ENCODE peak calls at places on chromosomes 6 and 20, in six cellular contexts. A is ovary, N is stomach, V is sigmoid colon, Y is SK-N-SH, J is A549. X is an unnamed sample.

GRCh38 chr6:89970609-89971337 is 76.5 kb downstream of the GJA10 start:
- DNase-seq in A (no peak), N (peak; percentile 29), V (no peak), Y (peak; percentile 67), J (peak; percentile 33), X (no peak)

GRCh38 chr20:62792940-62793756 is 3.1 kb upstream of the MRGBP start:
- DNase-seq in A (peak; percentile 55), N (no peak), V (no peak), Y (no peak), J (no peak), X (no peak)

GRCh38 chr6:2551705-2552104 is 199.0 kb downstream of the MYLK4 start:
- DNase-seq in A (no peak), N (no peak), V (no peak), Y (no peak), J (no peak), X (no peak)

GRCh38 chr6:46029602-46030001 is 13.9 kb upstream of the CLIC5 start:
- DNase-seq in A (no peak), N (no peak), V (no peak), Y (no peak), J (no peak), X (no peak)

GRCh38 chr6:98845201-98846020 is 11.0 kb downstream of the POU3F2 start:
- DNase-seq in A (peak; percentile 70), N (peak; percentile 74), V (peak; percentile 82), Y (peak; percentile 89), J (peak; percentile 72), X (peak; percentile 85)

GRCh38 chr6:132174919-132175318 is 223.7 kb upstream of the CCN2 start:
- DNase-seq in A (no peak), N (no peak), V (no peak), Y (no peak), J (no peak), X (no peak)

GRCh38 chr6:38034269-38034914 is 214.9 kb downstream of the ZFAND3 start:
- DNase-seq in A (no peak), N (no peak), V (no peak), Y (no peak), J (peak; percentile 35), X (no peak)

GRCh38 chr6:47922391-47922790 is 140.6 kb downstream of the OPN5 start:
- DNase-seq in A (no peak), N (no peak), V (no peak), Y (no peak), J (no peak), X (no peak)

GRCh38 chr6:75266716-75267291 is 17.8 kb downstream of the TMEM30A start:
- DNase-seq in A (no peak), N (no peak), V (no peak), Y (peak; percentile 40), J (peak; percentile 54), X (no peak)

GRCh38 chr6:36716476-36717093 is 19.0 kb downstream of the RAB44 start:
- DNase-seq in A (no peak), N (no peak), V (no peak), Y (no peak), J (no peak), X (no peak)

GRCh38 chr6:14381225-14381887 is 263.8 kb downstream of the CD83 start:
- DNase-seq in A (no peak), N (no peak), V (no peak), Y (no peak), J (no peak), X (no peak)

GRCh38 chr6:99330159-99330558 is 19.3 kb downstream of the FAXC start:
- DNase-seq in A (peak; percentile 40), N (peak; percentile 43), V (no peak), Y (peak; percentile 63), J (peak; percentile 66), X (no peak)

GRCh38 chr6:1110164-1110563 is 201.7 kb upstream of the FOXQ1 start:
- DNase-seq in A (no peak), N (no peak), V (no peak), Y (no peak), J (peak; percentile 6), X (no peak)

GRCh38 chr6:36821581-36822335 is 17.5 kb downstream of the CPNE5 start:
- DNase-seq in A (no peak), N (no peak), V (no peak), Y (no peak), J (no peak), X (no peak)

GRCh38 chr6:64330694-64331309 is 695.2 kb downstream of the PHF3 start:
- DNase-seq in A (peak; percentile 27), N (peak; percentile 83), V (peak; percentile 70), Y (no peak), J (peak; percentile 43), X (no peak)

GRCh38 chr20:58889334-58890072 is 37.0 kb downstream of the GNAS start:
- DNase-seq in A (no peak), N (no peak), V (no peak), Y (no peak), J (no peak), X (no peak)

GRCh38 chr6:43671801-43672690 is 15.5 kb downstream of the MRPS18A start:
- DNase-seq in A (peak; percentile 34), N (peak; percentile 47), V (no peak), Y (no peak), J (no peak), X (no peak)

GRCh38 chr20:30811896-30812671 is 445.4 kb upstream of the DEFB115 start:
- DNase-seq in A (no peak), N (no peak), V (peak; percentile 73), Y (peak; percentile 88), J (no peak), X (no peak)

GRCh38 chr6:63554782-63555181 is 17.5 kb upstream of the LOC128125822 start:
- DNase-seq in A (no peak), N (no peak), V (no peak), Y (no peak), J (no peak), X (no peak)

GRCh38 chr6:108565893-108566292 is 5.2 kb downstream of the FOXO3 start:
- DNase-seq in A (peak; percentile 84), N (no peak), V (peak; percentile 90), Y (no peak), J (no peak), X (peak; percentile 82)

GRCh38 chr20:37218431-37218830 is 39.1 kb upstream of the MROH8 start:
- DNase-seq in A (no peak), N (no peak), V (no peak), Y (no peak), J (no peak), X (no peak)
- TF ChIP-seq EP300 in A (no peak), N (no peak), V (no peak), Y (no peak), J (no peak), X (no peak)

GRCh38 chr20:3080939-3081388 is 3.6 kb downstream of the AVP start:
- DNase-seq in A (no peak), N (no peak), V (no peak), Y (no peak), J (peak; percentile 41), X (no peak)

GRCh38 chr20:3081641-3082040 is 2.9 kb downstream of the AVP start:
- DNase-seq in A (no peak), N (no peak), V (no peak), Y (no peak), J (no peak), X (no peak)

GRCh38 chr20:3082955-3083952 is 1.3 kb downstream of the AVP start:
- DNase-seq in A (no peak), N (no peak), V (no peak), Y (peak; percentile 54), J (no peak), X (no peak)

GRCh38 chr20:3084283-3084985 is at the start of gene AVP:
- DNase-seq in A (no peak), N (no peak), V (no peak), Y (no peak), J (no peak), X (no peak)

GRCh38 chr20:3082306-3082951 is 2.1 kb downstream of the AVP start:
- DNase-seq in A (no peak), N (no peak), V (no peak), Y (peak; percentile 86), J (no peak), X (no peak)
- H3K4me3 ChIP-seq in A (no peak overlapping the region), N (peak overlapping the region; percentile 44), V (peak overlapping the region; percentile 25), Y (no peak overlapping the region), J (peak overlapping the region; percentile 34), X (peak overlapping the region; percentile 51)

GRCh38 chr20:10434467-10434831 is 427 bp upstream of the MKKS start:
- DNase-seq in A (peak; percentile 95), N (peak; percentile 94), V (peak; percentile 98), Y (peak; percentile 87), J (peak; percentile 100), X (peak; percentile 95)

GRCh38 chr20:10433014-10433622 is 904 bp downstream of the MKKS start:
- DNase-seq in A (no peak), N (no peak), V (no peak), Y (peak; percentile 35), J (no peak), X (peak; percentile 64)

GRCh38 chr20:10433623-10434466 is at the start of gene MKKS:
- DNase-seq in A (peak; percentile 91), N (peak; percentile 89), V (peak; percentile 95), Y (peak; percentile 90), J (peak; percentile 95), X (peak; percentile 93)

GRCh38 chr20:10436053-10436699 is 1.1 kb downstream of the SLX4IP start:
- DNase-seq in A (no peak), N (no peak), V (peak; percentile 61), Y (no peak), J (no peak), X (no peak)

DNA sequence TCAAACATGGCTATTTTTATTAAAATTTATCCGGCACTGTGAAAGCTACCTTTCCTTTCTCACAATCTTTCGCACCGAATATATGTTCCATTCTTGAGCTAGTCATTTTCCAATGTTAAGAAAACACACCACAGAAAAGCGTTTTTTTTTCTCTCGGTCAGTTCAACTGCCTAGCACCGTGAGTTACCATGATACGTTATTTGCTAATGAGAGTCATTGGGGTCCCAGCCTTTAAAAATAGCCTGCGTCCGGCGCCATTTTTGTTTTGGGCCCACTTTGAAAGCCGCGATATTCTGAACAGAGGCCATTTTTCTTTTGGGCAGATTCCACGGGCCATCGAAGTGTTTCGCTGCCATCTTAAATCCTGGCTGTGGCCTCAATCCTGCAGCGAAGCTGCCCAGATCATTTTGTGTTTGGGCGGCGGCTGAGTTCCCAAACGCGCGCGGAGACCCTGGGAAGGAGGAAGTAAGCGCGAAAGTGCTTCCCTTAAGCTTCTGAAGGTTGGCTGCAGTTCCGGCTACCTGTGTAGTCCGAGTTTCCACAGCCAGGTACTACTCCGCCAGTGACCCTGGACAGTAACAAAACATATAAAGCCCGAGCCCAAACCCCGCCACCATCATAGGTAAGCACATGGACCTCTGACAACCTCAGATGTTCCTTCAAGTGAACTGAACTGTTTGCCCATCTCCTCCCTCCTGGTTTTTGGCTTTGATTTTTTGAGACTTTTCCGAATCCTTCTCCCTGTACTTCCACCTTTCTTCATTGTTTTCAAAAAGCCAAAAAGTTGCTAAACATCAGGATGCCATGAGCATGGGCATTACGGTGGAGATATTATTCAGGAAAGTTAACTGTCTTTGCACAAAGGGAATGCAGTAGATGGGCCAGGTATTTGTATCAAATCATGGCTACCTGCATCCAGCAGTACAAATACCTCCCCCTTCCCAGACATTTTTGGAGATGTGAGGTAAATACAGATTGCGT is at the start of gene SLX4IP:
- DNase-seq in A (peak; percentile 94), N (peak; percentile 94), V (peak; percentile 96), Y (peak; percentile 75), J (peak; percentile 99), X (peak; percentile 92)
- TF ChIP-seq EP300 in A (no peak), N (no peak), V (no peak), Y (no peak), J (no peak), X (peak; percentile 30)

DNA sequence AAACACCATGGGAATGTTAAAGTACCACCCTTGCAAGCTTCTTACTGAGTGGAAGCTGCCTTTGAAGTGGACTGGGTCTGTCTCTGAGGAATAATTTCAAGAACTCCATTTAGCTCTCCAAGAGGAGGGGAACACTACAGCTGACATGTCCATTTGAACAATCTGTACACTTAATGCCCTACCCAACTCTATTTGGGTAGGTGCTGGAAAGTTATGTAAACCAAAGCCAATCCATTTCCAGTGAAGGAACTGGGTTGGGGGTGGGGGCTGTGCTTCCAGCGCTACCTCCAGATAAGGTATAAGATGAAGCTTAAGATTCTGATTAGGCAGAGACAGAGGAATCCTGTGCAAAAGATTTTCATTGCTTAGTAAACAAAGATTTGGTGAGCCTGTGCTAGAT is 122.0 kb downstream of the TCP11 start:
- DNase-seq in A (no peak), N (no peak), V (no peak), Y (no peak), J (no peak), X (no peak)
- H3K4me3 ChIP-seq in A (no peak overlapping the region), N (peak overlapping the region; percentile 51), V (peak overlapping the region; percentile 60), Y (no peak overlapping the region), J (no peak overlapping the region), X (peak overlapping the region; percentile 53)